ENCODE peak calls at places on chromosomes 3 and 15, in nine cellular contexts. One of them, this sample, is unnamed.

GRCh38 chr3:468172-468571 is 271.6 kb downstream of the CHL1 start:
- DNase-seq in Peyer's patch: no peak
- DNase-seq in PC-9: no peak
- DNase-seq in cardiac muscle cell: peak; percentile 20
- DNase-seq in hepatocyte: peak; percentile 21
- DNase-seq in CD8-positive, alpha-beta memory T cell: no peak
- DNase-seq in MM.1S: no peak
- DNase-seq in uterus: no peak
- DNase-seq in naive thymus-derived CD4-positive, alpha-beta T cell: no peak
- DNase-seq in this sample: no peak

GRCh38 chr3:4528802-4529201 is 35.7 kb downstream of the ITPR1 start:
- DNase-seq in CD8-positive, alpha-beta memory T cell: no peak
- DNase-seq in naive thymus-derived CD4-positive, alpha-beta T cell: no peak
- DNase-seq in MM.1S: no peak
- DNase-seq in cardiac muscle cell: no peak
- DNase-seq in Peyer's patch: no peak
- DNase-seq in hepatocyte: no peak
- DNase-seq in PC-9: no peak
- DNase-seq in uterus: no peak
- DNase-seq in this sample: no peak

GRCh38 chr3:66476852-66477381 is 23.9 kb downstream of the LRIG1 start:
- DNase-seq in naive thymus-derived CD4-positive, alpha-beta T cell: no peak
- DNase-seq in uterus: no peak
- DNase-seq in Peyer's patch: no peak
- DNase-seq in hepatocyte: no peak
- DNase-seq in PC-9: no peak
- DNase-seq in CD8-positive, alpha-beta memory T cell: no peak
- DNase-seq in MM.1S: no peak
- DNase-seq in cardiac muscle cell: no peak
- DNase-seq in this sample: no peak

GRCh38 chr3:158718490-158719170 is 13.6 kb downstream of the RARRES1 start:
- DNase-seq in hepatocyte: peak; percentile 26
- DNase-seq in cardiac muscle cell: no peak
- DNase-seq in Peyer's patch: no peak
- DNase-seq in PC-9: peak; percentile 87
- DNase-seq in CD8-positive, alpha-beta memory T cell: no peak
- DNase-seq in MM.1S: no peak
- DNase-seq in naive thymus-derived CD4-positive, alpha-beta T cell: no peak
- DNase-seq in uterus: no peak
- DNase-seq in this sample: no peak

GRCh38 chr3:184339016-184339415 is 1.6 kb downstream of the FAM131A start:
- DNase-seq in cardiac muscle cell: no peak
- DNase-seq in naive thymus-derived CD4-positive, alpha-beta T cell: no peak
- DNase-seq in hepatocyte: no peak
- DNase-seq in MM.1S: no peak
- DNase-seq in PC-9: no peak
- DNase-seq in CD8-positive, alpha-beta memory T cell: no peak
- DNase-seq in Peyer's patch: no peak
- DNase-seq in uterus: peak; percentile 34
- DNase-seq in this sample: no peak

GRCh38 chr3:39234705-39235104 is 42.3 kb upstream of the XIRP1 start:
- DNase-seq in naive thymus-derived CD4-positive, alpha-beta T cell: peak; percentile 21
- DNase-seq in MM.1S: peak; percentile 90
- DNase-seq in Peyer's patch: no peak
- DNase-seq in hepatocyte: no peak
- DNase-seq in uterus: no peak
- DNase-seq in cardiac muscle cell: no peak
- DNase-seq in PC-9: no peak
- DNase-seq in CD8-positive, alpha-beta memory T cell: peak; percentile 27
- DNase-seq in this sample: no peak

GRCh38 chr3:69729350-69729919 is 9.8 kb upstream of the MITF start:
- DNase-seq in uterus: no peak
- DNase-seq in cardiac muscle cell: no peak
- DNase-seq in CD8-positive, alpha-beta memory T cell: no peak
- DNase-seq in MM.1S: no peak
- DNase-seq in PC-9: no peak
- DNase-seq in hepatocyte: peak; percentile 20
- DNase-seq in Peyer's patch: no peak
- DNase-seq in naive thymus-derived CD4-positive, alpha-beta T cell: no peak
- DNase-seq in this sample: no peak

GRCh38 chr15:80171787-80172186 is 19.0 kb downstream of the FAH start:
- DNase-seq in naive thymus-derived CD4-positive, alpha-beta T cell: no peak
- DNase-seq in CD8-positive, alpha-beta memory T cell: no peak
- DNase-seq in PC-9: no peak
- DNase-seq in Peyer's patch: no peak
- DNase-seq in hepatocyte: no peak
- DNase-seq in cardiac muscle cell: no peak
- DNase-seq in uterus: no peak
- DNase-seq in MM.1S: no peak
- DNase-seq in this sample: no peak

GRCh38 chr15:81091889-81092558 is 42.0 kb upstream of the CFAP161 start:
- DNase-seq in uterus: peak; percentile 72
- DNase-seq in cardiac muscle cell: peak; percentile 83
- DNase-seq in MM.1S: no peak
- DNase-seq in hepatocyte: peak; percentile 70
- DNase-seq in CD8-positive, alpha-beta memory T cell: no peak
- DNase-seq in Peyer's patch: no peak
- DNase-seq in PC-9: peak; percentile 35
- DNase-seq in naive thymus-derived CD4-positive, alpha-beta T cell: no peak
- DNase-seq in this sample: peak; percentile 32

GRCh38 chr3:37899101-37899707 is 37.5 kb downstream of the CTDSPL start:
- DNase-seq in naive thymus-derived CD4-positive, alpha-beta T cell: no peak
- DNase-seq in hepatocyte: no peak
- DNase-seq in MM.1S: no peak
- DNase-seq in cardiac muscle cell: no peak
- DNase-seq in Peyer's patch: no peak
- DNase-seq in uterus: no peak
- DNase-seq in CD8-positive, alpha-beta memory T cell: no peak
- DNase-seq in PC-9: no peak
- DNase-seq in this sample: no peak

GRCh38 chr3:37896775-37897174 is 35.1 kb downstream of the CTDSPL start:
- DNase-seq in uterus: no peak
- DNase-seq in naive thymus-derived CD4-positive, alpha-beta T cell: no peak
- DNase-seq in Peyer's patch: no peak
- DNase-seq in PC-9: no peak
- DNase-seq in cardiac muscle cell: no peak
- DNase-seq in hepatocyte: no peak
- DNase-seq in CD8-positive, alpha-beta memory T cell: no peak
- DNase-seq in MM.1S: no peak
- DNase-seq in this sample: no peak

GRCh38 chr3:37899711-37900306 is 38.1 kb downstream of the CTDSPL start:
- DNase-seq in uterus: no peak
- DNase-seq in naive thymus-derived CD4-positive, alpha-beta T cell: no peak
- DNase-seq in CD8-positive, alpha-beta memory T cell: no peak
- DNase-seq in hepatocyte: no peak
- DNase-seq in MM.1S: no peak
- DNase-seq in Peyer's patch: no peak
- DNase-seq in cardiac muscle cell: no peak
- DNase-seq in PC-9: no peak
- DNase-seq in this sample: no peak

GRCh38 chr3:37897763-37898162 is 36.1 kb downstream of the CTDSPL start:
- DNase-seq in hepatocyte: no peak
- DNase-seq in cardiac muscle cell: no peak
- DNase-seq in CD8-positive, alpha-beta memory T cell: no peak
- DNase-seq in PC-9: no peak
- DNase-seq in Peyer's patch: no peak
- DNase-seq in uterus: no peak
- DNase-seq in naive thymus-derived CD4-positive, alpha-beta T cell: no peak
- DNase-seq in MM.1S: no peak
- DNase-seq in this sample: no peak

DNA sequence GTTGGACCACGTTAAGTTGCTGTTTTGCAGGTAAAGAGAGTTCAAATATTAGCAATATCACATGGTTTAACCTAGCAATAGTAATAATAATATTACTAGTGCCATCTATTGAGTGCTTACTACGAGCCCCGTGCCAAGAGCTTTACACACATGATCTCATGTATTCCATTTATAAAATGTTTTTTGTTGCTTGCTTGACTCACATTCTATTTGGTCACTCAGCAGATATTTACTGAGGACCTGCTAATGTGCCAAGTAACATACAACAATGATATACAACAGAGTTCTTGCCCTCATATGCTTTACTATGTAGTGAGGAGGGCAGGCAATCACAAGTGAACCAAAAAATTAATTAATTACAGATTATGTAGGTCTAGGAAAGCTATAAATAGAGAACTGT is 36.7 kb downstream of the CTDSPL start:
- DNase-seq in MM.1S: no peak
- DNase-seq in hepatocyte: no peak
- DNase-seq in Peyer's patch: no peak
- DNase-seq in PC-9: no peak
- DNase-seq in naive thymus-derived CD4-positive, alpha-beta T cell: no peak
- DNase-seq in cardiac muscle cell: no peak
- DNase-seq in uterus: no peak
- DNase-seq in CD8-positive, alpha-beta memory T cell: no peak
- DNase-seq in this sample: no peak
- H3K4me1 ChIP-seq in MM.1S: no peaks in the 10 kb centered on the region
- H3K4me1 ChIP-seq in hepatocyte: peaks cover 5% of the 10 kb centered on the region
- H3K4me1 ChIP-seq in Peyer's patch: no peaks in the 10 kb centered on the region
- H3K4me1 ChIP-seq in PC-9: peaks cover 6% of the 10 kb centered on the region
- H3K4me1 ChIP-seq in naive thymus-derived CD4-positive, alpha-beta T cell: no peaks in the 10 kb centered on the region
- H3K4me1 ChIP-seq in cardiac muscle cell: no peaks in the 10 kb centered on the region
- H3K4me1 ChIP-seq in uterus: peaks cover 8% of the 10 kb centered on the region
- H3K4me1 ChIP-seq in CD8-positive, alpha-beta memory T cell: no peaks in the 10 kb centered on the region
- H3K4me1 ChIP-seq in this sample: no peaks in the 10 kb centered on the region

DNA sequence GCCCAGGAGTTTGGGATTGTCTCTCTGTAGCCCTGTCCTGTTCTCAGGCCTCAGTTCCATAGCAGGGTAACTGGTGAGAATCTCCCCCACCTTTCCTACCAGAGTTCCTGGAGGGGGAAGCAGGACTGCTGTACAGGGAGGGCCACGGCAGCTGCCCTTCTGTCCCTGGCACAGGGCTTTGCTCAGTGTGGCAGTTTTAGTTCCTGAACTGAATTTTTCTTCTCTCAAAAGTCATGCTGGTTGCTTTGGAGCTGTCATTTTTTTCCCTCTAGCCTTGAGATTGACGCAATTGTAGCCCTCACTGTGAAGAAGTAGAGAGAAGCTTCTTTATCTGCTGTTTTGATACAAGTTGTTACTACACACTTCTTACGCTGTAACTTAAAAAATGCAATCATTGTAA is 55.5 kb downstream of the TPRG1 start:
- DNase-seq in CD8-positive, alpha-beta memory T cell: no peak
- DNase-seq in MM.1S: no peak
- DNase-seq in Peyer's patch: no peak
- DNase-seq in uterus: no peak
- DNase-seq in cardiac muscle cell: no peak
- DNase-seq in naive thymus-derived CD4-positive, alpha-beta T cell: no peak
- DNase-seq in hepatocyte: no peak
- DNase-seq in PC-9: no peak
- DNase-seq in this sample: no peak
- H3K4me3 ChIP-seq in CD8-positive, alpha-beta memory T cell: no peak overlapping the region
- H3K4me3 ChIP-seq in MM.1S: no peak overlapping the region
- H3K4me3 ChIP-seq in Peyer's patch: no peak overlapping the region
- H3K4me3 ChIP-seq in uterus: no peak overlapping the region
- H3K4me3 ChIP-seq in cardiac muscle cell: no peak overlapping the region
- H3K4me3 ChIP-seq in naive thymus-derived CD4-positive, alpha-beta T cell: no peak overlapping the region
- H3K4me3 ChIP-seq in hepatocyte: no peak overlapping the region
- H3K4me3 ChIP-seq in PC-9: no peak overlapping the region
- H3K4me3 ChIP-seq in this sample: no peak overlapping the region

GRCh38 chr3:18382760-18383369 is 42.3 kb downstream of the SATB1 start:
- DNase-seq in naive thymus-derived CD4-positive, alpha-beta T cell: no peak
- DNase-seq in MM.1S: no peak
- DNase-seq in cardiac muscle cell: no peak
- DNase-seq in CD8-positive, alpha-beta memory T cell: no peak
- DNase-seq in uterus: no peak
- DNase-seq in Peyer's patch: no peak
- DNase-seq in hepatocyte: no peak
- DNase-seq in PC-9: no peak
- DNase-seq in this sample: no peak
- H3K27ac ChIP-seq in naive thymus-derived CD4-positive, alpha-beta T cell: no peak overlapping the region
- H3K27ac ChIP-seq in MM.1S: no peak overlapping the region
- H3K27ac ChIP-seq in cardiac muscle cell: no peak overlapping the region
- H3K27ac ChIP-seq in CD8-positive, alpha-beta memory T cell: no peak overlapping the region
- H3K27ac ChIP-seq in uterus: no peak overlapping the region
- H3K27ac ChIP-seq in Peyer's patch: no peak overlapping the region
- H3K27ac ChIP-seq in hepatocyte: no peak overlapping the region
- H3K27ac ChIP-seq in PC-9: no peak overlapping the region
- H3K27ac ChIP-seq in this sample: no peak overlapping the region

DNA sequence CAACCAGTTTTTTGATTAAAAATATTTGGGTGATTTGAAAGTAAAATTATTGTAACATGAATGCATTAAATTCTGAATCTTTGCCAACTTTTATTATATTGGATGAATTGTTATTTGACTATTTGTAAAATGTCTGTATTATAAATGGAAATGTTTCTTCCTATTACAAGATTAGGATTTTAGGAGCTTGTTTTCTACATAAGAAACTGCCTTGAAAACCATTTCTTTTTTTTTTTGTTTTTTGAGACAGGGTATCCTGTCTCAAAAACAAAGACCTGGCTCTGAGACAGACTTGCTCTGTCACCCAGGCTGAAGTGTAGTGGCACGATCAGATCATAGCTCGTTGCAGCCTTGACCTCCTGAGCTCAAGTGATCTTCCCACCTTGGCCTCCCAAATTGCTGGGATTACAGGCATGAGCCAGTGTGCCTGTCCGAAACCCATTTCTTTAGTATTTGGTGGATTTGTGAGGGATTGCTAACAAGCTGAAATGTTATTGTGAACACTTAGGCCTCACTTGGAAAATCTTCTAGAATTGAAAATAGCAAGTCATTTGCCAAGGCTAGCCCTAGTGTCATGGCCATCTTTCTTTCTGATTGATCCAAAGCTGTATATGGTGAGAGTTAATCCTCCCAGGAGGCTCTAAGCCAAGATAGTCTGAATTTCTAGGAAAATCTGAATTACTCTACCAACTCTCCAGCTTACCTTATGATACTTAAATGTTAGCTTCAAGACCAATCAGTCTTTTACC is 100.3 kb downstream of the FNDC3B start:
- DNase-seq in cardiac muscle cell: no peak
- DNase-seq in CD8-positive, alpha-beta memory T cell: no peak
- DNase-seq in uterus: no peak
- DNase-seq in naive thymus-derived CD4-positive, alpha-beta T cell: no peak
- DNase-seq in PC-9: no peak
- DNase-seq in MM.1S: no peak
- DNase-seq in hepatocyte: no peak
- DNase-seq in Peyer's patch: no peak
- DNase-seq in this sample: no peak
- H3K4me1 ChIP-seq in cardiac muscle cell: peaks cover 52% of the 10 kb centered on the region
- H3K4me1 ChIP-seq in CD8-positive, alpha-beta memory T cell: peaks cover 32% of the 10 kb centered on the region
- H3K4me1 ChIP-seq in uterus: peaks cover 29% of the 10 kb centered on the region
- H3K4me1 ChIP-seq in naive thymus-derived CD4-positive, alpha-beta T cell: peaks cover 19% of the 10 kb centered on the region
- H3K4me1 ChIP-seq in PC-9: peaks cover 83% of the 10 kb centered on the region
- H3K4me1 ChIP-seq in MM.1S: peaks cover 55% of the 10 kb centered on the region
- H3K4me1 ChIP-seq in hepatocyte: peaks cover 74% of the 10 kb centered on the region
- H3K4me1 ChIP-seq in Peyer's patch: peaks cover 3% of the 10 kb centered on the region
- H3K4me1 ChIP-seq in this sample: peaks cover 53% of the 10 kb centered on the region

DNA sequence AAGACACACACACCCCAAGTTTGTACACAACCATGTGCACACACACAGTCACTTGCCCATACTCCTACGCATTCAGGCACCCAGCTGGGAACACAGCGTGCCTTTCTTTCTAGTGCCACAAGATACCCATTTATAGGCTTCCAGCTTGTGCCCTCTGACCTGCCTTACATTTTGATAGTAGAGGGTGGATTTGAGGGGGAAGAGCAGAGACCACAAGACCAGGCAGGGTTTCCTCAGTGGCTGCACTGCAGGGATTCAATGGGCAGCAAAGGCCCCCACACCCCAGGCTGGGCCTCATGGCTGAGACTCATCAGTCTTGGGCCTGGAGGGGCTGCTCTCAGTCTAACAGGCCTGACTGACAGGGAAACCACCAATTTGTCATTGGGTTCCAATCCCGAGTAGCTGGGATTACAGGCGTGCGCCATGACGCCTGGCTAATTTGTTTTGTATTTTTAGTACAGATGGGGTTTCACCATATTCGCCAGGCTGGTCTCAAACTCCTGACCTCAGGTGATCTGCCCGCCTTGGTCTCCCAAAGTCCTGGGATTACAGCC is 18.8 kb upstream of the ANKDD1A start:
- DNase-seq in PC-9: no peak
- DNase-seq in cardiac muscle cell: no peak
- DNase-seq in naive thymus-derived CD4-positive, alpha-beta T cell: no peak
- DNase-seq in Peyer's patch: no peak
- DNase-seq in hepatocyte: no peak
- DNase-seq in MM.1S: no peak
- DNase-seq in CD8-positive, alpha-beta memory T cell: peak; percentile 21
- DNase-seq in uterus: no peak
- DNase-seq in this sample: no peak
- H3K4me3 ChIP-seq in PC-9: no peak overlapping the region
- H3K4me3 ChIP-seq in cardiac muscle cell: no peak overlapping the region
- H3K4me3 ChIP-seq in naive thymus-derived CD4-positive, alpha-beta T cell: peak overlapping the region; percentile 74
- H3K4me3 ChIP-seq in Peyer's patch: no peak overlapping the region
- H3K4me3 ChIP-seq in hepatocyte: no peak overlapping the region
- H3K4me3 ChIP-seq in MM.1S: peak overlapping the region; percentile 44
- H3K4me3 ChIP-seq in CD8-positive, alpha-beta memory T cell: peak overlapping the region; percentile 73
- H3K4me3 ChIP-seq in uterus: no peak overlapping the region
- H3K4me3 ChIP-seq in this sample: no peak overlapping the region